ENCODE peak calls at places on chromosomes 1 and 21, in five cellular contexts. O is Calu3; P is activated naive CD4-positive, alpha-beta T cell; I is A172; H is SJCRH30. S is an unnamed sample.

GRCh38 chr1:201893431-201893830 is 4.7 kb downstream of the SHISA4 start:
- DNase-seq in O (no peak), P (no peak), I (no peak), H (no peak), S (no peak)

GRCh38 chr1:169588785-169589485 is 2.7 kb upstream of the F5 start:
- DNase-seq in O (no peak), P (no peak), I (no peak), H (no peak), S (no peak)

GRCh38 chr1:46333300-46334029 is 7.1 kb upstream of the NSUN4 start:
- DNase-seq in O (peak; percentile 51), P (no peak), I (peak; percentile 47), H (peak; percentile 52), S (no peak)

GRCh38 chr1:115593365-115594259 is 48.2 kb upstream of the VANGL1 start:
- DNase-seq in O (no peak), P (no peak), I (no peak), H (no peak), S (no peak)

GRCh38 chr1:163509126-163509525 is 187.4 kb downstream of the NUF2 start:
- DNase-seq in O (no peak), P (no peak), I (peak; percentile 62), H (no peak), S (no peak)

GRCh38 chr1:245337829-245338484 is 183.2 kb downstream of the KIF26B start:
- DNase-seq in O (no peak), P (no peak), I (no peak), H (no peak), S (no peak)

GRCh38 chr1:201781447-201781846 is 47.5 kb upstream of the IPO9 start:
- DNase-seq in O (no peak), P (no peak), I (peak; percentile 72), H (no peak), S (no peak)

GRCh38 chr1:91781371-91781825 is 104.6 kb downstream of the TGFBR3 start:
- DNase-seq in O (no peak), P (no peak), I (peak; percentile 33), H (no peak), S (no peak)

GRCh38 chr1:205963352-205963751 is 20.1 kb upstream of the SLC26A9 start:
- DNase-seq in O (no peak), P (no peak), I (peak; percentile 85), H (no peak), S (no peak)

GRCh38 chr1:115977481-115978258 is 1.4 kb downstream of the SLC22A15 start:
- DNase-seq in O (peak; percentile 52), P (no peak), I (peak; percentile 52), H (no peak), S (no peak)

GRCh38 chr1:236868625-236869467 is 73.8 kb downstream of the MTR start:
- DNase-seq in O (peak; percentile 52), P (peak; percentile 16), I (peak; percentile 49), H (peak; percentile 71), S (no peak)

GRCh38 chr21:36700295-36700960 is 1.5 kb downstream of the SIM2 start:
- DNase-seq in O (peak; percentile 31), P (no peak), I (no peak), H (no peak), S (no peak)

GRCh38 chr21:44299458-44300261 is at the start of gene PFKL:
- DNase-seq in O (peak; percentile 64), P (peak; percentile 53), I (peak; percentile 41), H (peak; percentile 68), S (peak; percentile 40)

GRCh38 chr1:16367968-16368910 is 1.2 kb downstream of the SZRD1 start:
- DNase-seq in O (no peak), P (no peak), I (peak; percentile 70), H (peak; percentile 37), S (no peak)

GRCh38 chr1:152189657-152190442 is 30.8 kb upstream of the RPTN start:
- DNase-seq in O (peak; percentile 77), P (peak; percentile 57), I (peak; percentile 73), H (peak; percentile 63), S (peak; percentile 11)

GRCh38 chr1:221074325-221074724 is 195.1 kb downstream of the HLX start:
- DNase-seq in O (no peak), P (no peak), I (no peak), H (no peak), S (no peak)

GRCh38 chr1:242146640-242147039 is 147.7 kb upstream of the MAP1LC3C start:
- DNase-seq in O (no peak), P (no peak), I (no peak), H (no peak), S (no peak)

GRCh38 chr1:202959276-202959620 is 1.1 kb upstream of the ADIPOR1 start:
- DNase-seq in O (peak; percentile 61), P (no peak), I (peak; percentile 40), H (peak; percentile 79), S (no peak)

GRCh38 chr1:214205053-214205452 is 75.9 kb upstream of the SMYD2 start:
- DNase-seq in O (no peak), P (no peak), I (no peak), H (peak; percentile 87), S (no peak)

GRCh38 chr1:52660807-52661206 is 27.8 kb downstream of the SHISAL2A start:
- DNase-seq in O (no peak), P (no peak), I (no peak), H (no peak), S (no peak)

GRCh38 chr1:89175601-89176256 is at the start of gene GBP7:
- DNase-seq in O (no peak), P (no peak), I (no peak), H (no peak), S (no peak)

GRCh38 chr1:71330991-71331390 is 250.2 kb upstream of the ZRANB2 start:
- DNase-seq in O (no peak), P (no peak), I (no peak), H (no peak), S (no peak)

GRCh38 chr1:196355206-196355786 is 252.9 kb downstream of the KCNT2 start:
- DNase-seq in O (peak; percentile 16), P (no peak), I (peak; percentile 21), H (peak; percentile 33), S (no peak)

GRCh38 chr21:43902441-43902840 is 37.4 kb downstream of the AGPAT3 start:
- DNase-seq in O (no peak), P (no peak), I (peak; percentile 16), H (no peak), S (no peak)

GRCh38 chr1:158087320-158087927 is 93.3 kb upstream of the CD1D start:
- DNase-seq in O (peak; percentile 79), P (no peak), I (peak; percentile 81), H (peak; percentile 89), S (peak; percentile 18)

GRCh38 chr1:172916126-172916525 is 134.6 kb downstream of the TNFSF18 start:
- DNase-seq in O (no peak), P (no peak), I (peak; percentile 48), H (no peak), S (no peak)

GRCh38 chr1:222892137-222892763 is 77.4 kb downstream of the DISP1 start:
- DNase-seq in O (no peak), P (no peak), I (no peak), H (no peak), S (no peak)

GRCh38 chr21:44846485-44847260 is 26.8 kb downstream of the PTTG1IP start:
- DNase-seq in O (no peak), P (peak; percentile 28), I (no peak), H (no peak), S (no peak)

GRCh38 chr1:153631047-153632022 is 2.5 kb upstream of the CHTOP start:
- DNase-seq in O (no peak), P (no peak), I (no peak), H (no peak), S (no peak)

GRCh38 chr1:180252638-180253536 is 22.8 kb downstream of the LHX4 start:
- DNase-seq in O (peak; percentile 90), P (peak; percentile 49), I (peak; percentile 60), H (peak; percentile 82), S (peak; percentile 63)

GRCh38 chr1:244406337-244406736 is 45.4 kb downstream of the ADSS2 start:
- DNase-seq in O (no peak), P (no peak), I (no peak), H (no peak), S (no peak)

GRCh38 chr1:64387382-64388066 is 82.4 kb upstream of the CACHD1 start:
- DNase-seq in O (no peak), P (no peak), I (no peak), H (no peak), S (no peak)

S was measured in NK-92 treated with Interleukin-12 subunit alpha and Interleukin-12 subunit beta, amount 100 ng/mL, for 24 hours.